ENCODE peak calls at places on chromosomes 5 and 9, in five cellular contexts. Z is cortex of kidney; X is astrocyte of the spinal cord; O is NCI-H187 treated with DMSO at 0.1 percent for 48 hours; D is activated CD4-positive, CD25-positive, alpha-beta regulatory T cell treated with anti-CD3 and anti-CD28 coated beads, Interleukin-2, amount 50 U/mL, for 72 hours. S is an unnamed sample.

GRCh38 chr5:126368239-126368812 is 54.9 kb upstream of the GRAMD2B start:
- DNase-seq in Z (no peak), X (no peak), O (no peak), D (no peak), S (no peak)

GRCh38 chr9:76887951-76888350 is 18.0 kb downstream of the PRUNE2 start:
- DNase-seq in Z (no peak), X (peak), O (no peak), D (no peak), S (no peak)

GRCh38 chr9:116901260-116901659 is 214.2 kb downstream of the TRIM32 start:
- DNase-seq in Z (no peak), X (no peak), O (no peak), D (no peak), S (no peak)

GRCh38 chr9:27371382-27371781 is 74.4 kb upstream of the EQTN start:
- DNase-seq in Z (no peak), X (no peak), O (no peak), D (no peak), S (no peak)

GRCh38 chr5:179376701-179377420 is 31.6 kb upstream of the ADAMTS2 start:
- DNase-seq in Z (no peak), X (no peak), O (no peak), D (no peak), S (peak)

GRCh38 chr5:7754997-7755596 is 95.8 kb downstream of the CFAP90 start:
- DNase-seq in Z (no peak), X (peak), O (peak), D (peak), S (no peak)

GRCh38 chr9:18142964-18143363 is 331.0 kb upstream of the ADAMTSL1 start:
- DNase-seq in Z (no peak), X (no peak), O (no peak), D (no peak), S (no peak)

GRCh38 chr5:13945271-13945670 is 783 bp upstream of the DNAH5 start:
- DNase-seq in Z (no peak), X (no peak), O (no peak), D (no peak), S (no peak)

GRCh38 chr5:73387630-73388370 is 60.8 kb downstream of the FOXD1 start:
- DNase-seq in Z (no peak), X (peak), O (peak), D (no peak), S (no peak)

GRCh38 chr5:151005975-151006576 is 14.3 kb upstream of the GPX3 start:
- DNase-seq in Z (no peak), X (no peak), O (no peak), D (no peak), S (peak)

GRCh38 chr5:31186672-31187267 is 6.7 kb upstream of the CDH6 start:
- DNase-seq in Z (no peak), X (peak), O (no peak), D (no peak), S (no peak)

S was measured in esophagus muscularis mucosa.